ENCODE peak calls at places on chromosome 14, in four cellular contexts. One of them, this sample, is unnamed. For H3K9me3, the result is how much of the 10 kb centered on the place peaks cover.

GRCh38 chr14:65356327-65356836 is 56.1 kb upstream of the FUT8 start:
- DNase-seq in cardiac muscle cell: peak
- DNase-seq in tibial artery: no peak
- DNase-seq in fibroblast of lung: peak
- DNase-seq in this sample: no peak

GRCh38 chr14:30017370-30017993 is 89.8 kb upstream of the PRKD1 start:
- DNase-seq in cardiac muscle cell: no peak
- DNase-seq in tibial artery: no peak
- DNase-seq in fibroblast of lung: no peak
- DNase-seq in this sample: no peak

GRCh38 chr14:72740504-72740961 is 153.4 kb downstream of the DPF3 start:
- DNase-seq in cardiac muscle cell: no peak
- DNase-seq in tibial artery: no peak
- DNase-seq in fibroblast of lung: no peak
- DNase-seq in this sample: no peak

GRCh38 chr14:21044106-21044618 is 2.0 kb downstream of the RNASE7 start:
- DNase-seq in cardiac muscle cell: no peak
- DNase-seq in tibial artery: no peak
- DNase-seq in fibroblast of lung: no peak
- DNase-seq in this sample: peak

GRCh38 chr14:60161176-60162107 is 3.8 kb downstream of the DHRS7 start:
- DNase-seq in cardiac muscle cell: peak
- DNase-seq in tibial artery: peak
- DNase-seq in fibroblast of lung: peak
- DNase-seq in this sample: peak

GRCh38 chr14:77139540-77140342 is 1.9 kb downstream of the ZDHHC22 start:
- DNase-seq in cardiac muscle cell: peak
- DNase-seq in tibial artery: no peak
- DNase-seq in fibroblast of lung: no peak
- DNase-seq in this sample: peak

GRCh38 chr14:73817020-73817419 is 34.6 kb upstream of the PTGR2 start:
- DNase-seq in cardiac muscle cell: no peak
- DNase-seq in tibial artery: no peak
- DNase-seq in fibroblast of lung: no peak
- DNase-seq in this sample: no peak

GRCh38 chr14:76073732-76074131 is 78.0 kb upstream of the GPATCH2L start:
- DNase-seq in cardiac muscle cell: no peak
- DNase-seq in tibial artery: no peak
- DNase-seq in fibroblast of lung: no peak
- DNase-seq in this sample: no peak

GRCh38 chr14:20986811-20987210 is 3.0 kb upstream of the METTL17 start:
- DNase-seq in cardiac muscle cell: peak
- DNase-seq in tibial artery: peak
- DNase-seq in fibroblast of lung: peak
- DNase-seq in this sample: no peak

GRCh38 chr14:80681651-80682050 is 259.9 kb downstream of the CEP128 start:
- DNase-seq in cardiac muscle cell: no peak
- DNase-seq in tibial artery: no peak
- DNase-seq in fibroblast of lung: no peak
- DNase-seq in this sample: no peak

GRCh38 chr14:76827696-76828301 is 1.6 kb downstream of the LRRC74A start:
- DNase-seq in cardiac muscle cell: peak
- DNase-seq in tibial artery: no peak
- DNase-seq in fibroblast of lung: no peak
- DNase-seq in this sample: peak

GRCh38 chr14:55249423-55249822 is 21.8 kb upstream of the FBXO34 start:
- DNase-seq in cardiac muscle cell: peak
- DNase-seq in tibial artery: no peak
- DNase-seq in fibroblast of lung: peak
- DNase-seq in this sample: no peak

GRCh38 chr14:52267501-52268190 is at the start of gene PTGDR:
- DNase-seq in cardiac muscle cell: peak
- DNase-seq in tibial artery: peak
- DNase-seq in fibroblast of lung: peak
- DNase-seq in this sample: peak

GRCh38 chr14:52266782-52267181 is 716 bp upstream of the PTGDR start:
- DNase-seq in cardiac muscle cell: peak
- DNase-seq in tibial artery: peak
- DNase-seq in fibroblast of lung: peak
- DNase-seq in this sample: no peak

GRCh38 chr14:52271538-52271937 is 4.0 kb downstream of the PTGDR start:
- DNase-seq in cardiac muscle cell: no peak
- DNase-seq in tibial artery: no peak
- DNase-seq in fibroblast of lung: peak
- DNase-seq in this sample: no peak

GRCh38 chr14:52268191-52269061 is 928 bp downstream of the PTGDR start:
- DNase-seq in cardiac muscle cell: peak
- DNase-seq in tibial artery: no peak
- DNase-seq in fibroblast of lung: peak
- DNase-seq in this sample: peak

DNA sequence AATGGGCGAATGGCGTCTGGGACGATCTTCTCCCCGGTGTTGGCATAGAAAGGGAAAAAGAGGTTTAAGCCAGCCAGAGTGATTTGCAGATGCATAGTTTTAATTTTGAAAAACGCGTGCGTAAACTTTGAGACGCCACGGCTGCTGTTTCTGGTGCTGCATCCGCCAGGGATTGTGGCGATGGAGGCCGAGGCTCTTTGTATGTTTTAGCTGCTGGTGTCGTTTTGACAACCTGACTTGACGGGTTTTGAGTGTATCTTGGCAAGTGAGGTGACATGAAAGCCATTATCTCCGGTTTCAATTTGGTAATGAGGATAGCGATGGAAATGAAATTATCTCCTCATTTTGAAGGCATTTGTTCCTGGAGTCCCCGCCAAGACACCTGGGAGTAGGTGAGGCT is 1.6 kb downstream of the PTGDR start:
- DNase-seq in cardiac muscle cell: no peak
- DNase-seq in tibial artery: no peak
- DNase-seq in fibroblast of lung: no peak
- DNase-seq in this sample: no peak
- H3K4me3 ChIP-seq in cardiac muscle cell: no peak
- H3K4me3 ChIP-seq in tibial artery: peak
- H3K4me3 ChIP-seq in fibroblast of lung: peak
- H3K4me3 ChIP-seq in this sample: peak

DNA sequence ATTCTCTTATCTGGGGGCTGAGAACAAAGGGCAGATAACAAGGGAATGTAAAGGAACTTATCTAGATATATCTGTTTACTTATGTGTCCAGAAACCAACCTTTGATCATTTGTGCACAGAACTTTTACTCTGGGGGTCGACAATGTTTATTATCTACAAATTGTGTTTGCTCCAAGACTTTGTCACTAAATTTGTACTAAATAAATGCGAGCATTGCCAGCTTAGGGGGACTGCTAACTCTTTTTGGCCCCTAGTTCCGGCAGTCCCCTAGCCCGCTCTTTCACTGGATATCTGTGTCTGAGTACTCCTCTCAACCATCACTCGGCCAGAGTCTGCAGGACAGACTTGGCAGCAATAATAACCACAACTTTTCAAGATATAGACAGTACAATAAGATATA is 88.2 kb downstream of the FSCB start:
- DNase-seq in cardiac muscle cell: peak
- DNase-seq in tibial artery: no peak
- DNase-seq in fibroblast of lung: no peak
- DNase-seq in this sample: no peak
- H3K9me3 ChIP-seq in cardiac muscle cell: under half
- H3K9me3 ChIP-seq in tibial artery: under half
- H3K9me3 ChIP-seq in fibroblast of lung: under half
- H3K9me3 ChIP-seq in this sample: under half

GRCh38 chr14:68364823-68365222 is 428.0 kb downstream of the ZFP36L1 start:
- DNase-seq in cardiac muscle cell: no peak
- DNase-seq in tibial artery: no peak
- DNase-seq in fibroblast of lung: no peak
- DNase-seq in this sample: no peak

GRCh38 chr14:68363401-68363800 is 429.5 kb downstream of the ZFP36L1 start:
- DNase-seq in cardiac muscle cell: no peak
- DNase-seq in tibial artery: no peak
- DNase-seq in fibroblast of lung: no peak
- DNase-seq in this sample: no peak

GRCh38 chr14:68362841-68363240 is 430.0 kb downstream of the ZFP36L1 start:
- DNase-seq in cardiac muscle cell: no peak
- DNase-seq in tibial artery: no peak
- DNase-seq in fibroblast of lung: no peak
- DNase-seq in this sample: no peak

GRCh38 chr14:68365228-68365627 is 427.6 kb downstream of the ZFP36L1 start:
- DNase-seq in cardiac muscle cell: peak
- DNase-seq in tibial artery: no peak
- DNase-seq in fibroblast of lung: peak
- DNase-seq in this sample: no peak

DNA sequence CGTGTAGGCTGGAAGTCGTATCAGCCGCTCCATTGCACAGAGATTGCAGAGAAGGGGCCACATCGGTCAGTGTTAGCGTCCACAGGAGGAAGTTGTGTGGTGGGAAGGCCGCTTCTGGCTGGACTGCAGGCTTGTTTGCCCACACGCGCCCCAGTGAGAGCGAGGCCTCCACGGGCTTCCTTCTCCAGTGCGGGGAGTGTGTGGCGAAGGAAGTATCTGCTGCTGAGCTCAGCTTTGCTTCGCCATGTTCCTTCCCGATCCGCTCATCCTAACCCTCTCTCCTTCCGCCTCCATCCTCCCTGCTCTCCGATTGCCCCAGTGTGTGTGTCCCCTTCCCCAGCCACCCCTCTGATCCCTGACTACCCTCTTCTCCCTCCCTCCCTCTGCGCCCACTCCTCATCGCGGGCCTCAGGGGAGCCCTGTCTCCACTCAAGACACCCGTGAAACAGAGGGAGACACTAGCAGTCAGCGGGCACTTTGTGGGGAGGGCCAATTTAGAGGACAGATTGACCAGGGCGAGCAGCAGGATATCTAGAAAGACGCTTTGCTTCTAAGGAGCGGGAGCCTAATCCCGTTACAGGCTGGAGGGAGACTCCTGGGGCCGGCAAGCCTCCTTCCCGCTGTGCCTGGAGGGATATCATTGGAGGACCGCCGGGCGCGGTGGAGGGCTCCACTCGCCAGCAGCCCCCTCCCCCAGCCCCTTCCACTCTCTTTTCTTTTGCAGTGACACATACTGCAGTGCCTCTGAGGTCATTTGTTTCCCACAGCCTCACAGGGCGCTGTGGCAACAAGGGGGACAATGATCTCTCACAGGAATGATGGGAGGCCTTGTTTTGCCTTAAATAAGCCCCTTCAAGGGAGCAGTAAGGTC is 428.8 kb downstream of the ZFP36L1 start:
- DNase-seq in cardiac muscle cell: peak
- DNase-seq in tibial artery: peak
- DNase-seq in fibroblast of lung: peak
- DNase-seq in this sample: peak
- TF ChIP-seq CTCF in cardiac muscle cell: no peak
- TF ChIP-seq CTCF in tibial artery: no peak
- TF ChIP-seq CTCF in fibroblast of lung: no peak
- TF ChIP-seq CTCF in this sample: no peak

GRCh38 chr14:106843951-106844483 is 1317.6 kb downstream of the TMEM121 start:
- DNase-seq in cardiac muscle cell: no peak
- DNase-seq in tibial artery: no peak
- DNase-seq in fibroblast of lung: no peak
- DNase-seq in this sample: no peak
- H3K4me3 ChIP-seq in cardiac muscle cell: no peak
- H3K4me3 ChIP-seq in tibial artery: peak
- H3K4me3 ChIP-seq in fibroblast of lung: peak
- H3K4me3 ChIP-seq in this sample: peak

DNA sequence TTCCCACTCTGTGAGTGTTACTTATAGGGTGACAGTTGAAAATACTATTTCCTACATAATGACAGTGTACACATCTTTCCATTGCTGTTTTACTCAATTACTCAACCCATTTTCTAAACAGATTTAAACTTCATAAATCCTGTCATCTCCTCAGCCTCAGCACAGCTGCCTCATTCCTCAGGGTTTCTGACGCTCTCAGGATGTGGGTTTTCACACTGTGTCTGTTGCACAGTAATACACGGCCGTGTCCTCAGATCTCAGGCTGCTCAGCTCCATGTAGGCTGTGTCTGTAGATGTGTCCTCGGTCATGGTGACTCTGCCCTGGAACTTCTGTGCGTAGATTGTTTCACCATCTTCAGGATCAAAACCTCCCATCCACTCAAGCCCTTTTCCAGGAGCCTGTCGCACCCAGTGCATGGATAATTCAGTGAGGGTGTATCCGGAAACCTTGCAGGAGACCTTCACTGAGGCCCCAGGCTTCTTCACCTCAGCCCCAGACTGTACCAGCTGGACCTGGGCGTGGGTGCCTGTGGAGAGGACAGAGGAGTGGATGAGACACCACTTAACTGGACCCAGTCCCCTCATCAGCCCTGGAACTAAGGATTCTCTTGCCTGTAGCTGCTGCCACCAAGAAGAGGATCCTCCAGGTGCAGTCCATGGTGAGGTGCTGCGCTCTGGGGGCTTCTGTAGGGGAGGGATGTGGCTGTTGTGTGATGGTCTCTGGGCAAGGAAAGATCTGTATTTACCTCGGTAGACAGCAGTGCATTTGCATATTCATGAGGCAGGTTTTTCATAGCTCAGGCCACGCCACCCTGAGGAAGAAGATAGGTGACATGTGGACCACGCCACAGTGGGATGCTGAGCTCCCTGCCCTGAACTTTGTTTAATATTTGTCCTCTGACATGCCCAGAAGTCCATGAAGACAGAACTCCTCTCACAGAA is 750.2 kb downstream of the TMEM121 start:
- DNase-seq in cardiac muscle cell: no peak
- DNase-seq in tibial artery: no peak
- DNase-seq in fibroblast of lung: no peak
- DNase-seq in this sample: no peak
- H3K9me3 ChIP-seq in cardiac muscle cell: under half
- H3K9me3 ChIP-seq in tibial artery: under half
- H3K9me3 ChIP-seq in fibroblast of lung: under half
- H3K9me3 ChIP-seq in this sample: under half